ENCODE peak calls at places on chromosomes 11 and 22, in nine cellular contexts. N is PC-3, T is astrocyte of the cerebellum, B is uterus, Z is HCT116, C is thoracic aorta, R is WERI-Rb-1, E is heart right ventricle, F is coronary artery. K is an unnamed sample.

GRCh38 chr11:75768112-75768908 is at the start of gene DGAT2:
- DNase-seq in N (peak), Z (peak), T (no peak), F (no peak), E (peak), C (no peak), R (peak), B (peak), K (no peak)

GRCh38 chr11:90587896-90588295 is 365.0 kb upstream of the CHORDC1 start:
- DNase-seq in C (no peak), N (no peak), E (no peak), F (no peak), T (no peak), B (no peak), Z (no peak), R (no peak), K (no peak)

GRCh38 chr22:27267145-27267544 is 534.4 kb downstream of the MN1 start:
- DNase-seq in F (no peak), N (no peak), B (no peak), E (no peak), C (no peak), Z (no peak), T (no peak), R (no peak), K (peak)

GRCh38 chr22:35337932-35338331 is 38.2 kb downstream of the TOM1 start:
- DNase-seq in Z (no peak), E (no peak), T (no peak), B (no peak), R (peak), C (no peak), F (no peak), N (no peak), K (no peak)

GRCh38 chr11:116653206-116653605 is 119.6 kb downstream of the BUD13 start:
- DNase-seq in N (no peak), R (no peak), Z (no peak), T (no peak), F (no peak), C (no peak), B (no peak), E (no peak), K (no peak)

GRCh38 chr11:27783701-27784355 is 83.6 kb upstream of the BDNF start:
- DNase-seq in N (no peak), B (no peak), C (no peak), R (no peak), T (no peak), E (no peak), Z (no peak), F (no peak), K (peak)

GRCh38 chr22:38776086-38776485 is 17.9 kb downstream of the DNAL4 start:
- DNase-seq in R (no peak), B (no peak), C (no peak), F (no peak), Z (no peak), E (no peak), T (no peak), N (no peak), K (no peak)

GRCh38 chr22:20031732-20032406 is 11.0 kb downstream of the TANGO2 start:
- DNase-seq in F (no peak), R (no peak), E (no peak), B (no peak), Z (no peak), N (no peak), C (no peak), T (no peak), K (no peak)

GRCh38 chr11:76659672-76660532 is 10.6 kb downstream of the LRRC32 start:
- DNase-seq in F (peak), R (no peak), N (no peak), C (no peak), B (peak), T (no peak), Z (no peak), E (no peak), K (no peak)

GRCh38 chr22:40044870-40045834 is 50.4 kb downstream of the FAM83F start:
- DNase-seq in E (peak), R (peak), N (peak), T (no peak), B (peak), Z (no peak), C (no peak), F (peak), K (no peak)

GRCh38 chr11:40716344-40717178 is 742.9 kb downstream of the LRRC4C start:
- DNase-seq in T (no peak), R (no peak), F (no peak), C (no peak), E (no peak), N (no peak), Z (no peak), B (no peak), K (no peak)

GRCh38 chr11:40722179-40722795 is 737.2 kb downstream of the LRRC4C start:
- DNase-seq in N (peak), C (no peak), Z (no peak), E (no peak), T (no peak), F (no peak), B (no peak), R (peak), K (no peak)
- TF ChIP-seq CTCF in N (peak), C (no peak), Z (no peak), E (no peak), T (peak), F (no peak), B (no peak), R (peak), K (peak)

GRCh38 chr22:21642584-21643448 is 714 bp downstream of the SDF2L1 start:
- DNase-seq in B (no peak), N (peak), R (peak), F (no peak), Z (no peak), E (no peak), C (no peak), T (no peak), K (no peak)

GRCh38 chr22:21641417-21641794 is 696 bp upstream of the SDF2L1 start:
- DNase-seq in R (peak), T (no peak), E (no peak), Z (no peak), N (peak), B (no peak), F (no peak), C (no peak), K (no peak)

GRCh38 chr22:21639359-21639758 is 2.7 kb upstream of the SDF2L1 start:
- DNase-seq in E (no peak), N (no peak), T (no peak), F (no peak), C (no peak), Z (no peak), R (no peak), B (no peak), K (no peak)

GRCh38 chr22:21641795-21642583 is at the start of gene SDF2L1:
- DNase-seq in Z (peak), E (peak), N (peak), F (peak), R (peak), C (peak), T (peak), B (peak), K (peak)

DNA sequence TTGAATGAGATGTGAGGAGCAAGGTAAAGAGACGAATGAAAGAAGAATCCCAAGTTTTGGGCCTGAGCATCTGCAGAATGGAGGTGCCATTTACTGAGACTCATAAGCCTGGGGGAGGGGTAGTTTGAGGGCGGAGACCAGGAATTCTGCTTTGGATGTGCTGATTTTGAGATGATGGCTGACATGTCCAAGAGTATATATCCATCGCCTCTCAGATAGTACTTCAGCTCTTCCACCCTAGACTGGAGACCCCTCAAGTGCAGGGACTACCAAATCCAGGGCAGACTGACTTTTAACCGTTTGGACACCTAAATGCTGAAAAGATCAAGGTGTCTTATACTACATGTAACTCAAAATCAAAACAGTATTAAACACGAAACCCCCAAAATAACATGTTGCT is 1.3 kb upstream of the SDF2L1 start:
- DNase-seq in T (no peak), B (no peak), C (no peak), Z (no peak), N (no peak), F (no peak), E (no peak), R (no peak), K (no peak)
- H3K4me3 ChIP-seq in T (no peak), B (no peak), C (no peak), Z (peak), N (no peak), F (no peak), E (no peak), R (no peak), K (no peak)

GRCh38 chr22:25939384-25939783 is 197.4 kb downstream of the MYO18B start:
- DNase-seq in T (no peak), C (no peak), F (no peak), R (no peak), N (no peak), E (no peak), Z (no peak), B (no peak), K (no peak)
- TF ChIP-seq CTCF in T (no peak), C (no peak), F (no peak), R (peak), N (no peak), E (no peak), Z (no peak), B (no peak), K (no peak)

GRCh38 chr11:10493041-10493663 is 38.1 kb downstream of the AMPD3 start:
- DNase-seq in C (no peak), R (no peak), F (peak), T (no peak), N (no peak), E (no peak), Z (no peak), B (no peak), K (no peak)
- H3K4me3 ChIP-seq in C (no peak), R (no peak), F (no peak), T (no peak), N (no peak), E (no peak), Z (no peak), B (no peak), K (no peak)